ENCODE peak calls at places on chromosomes 4 and X, in seven cellular contexts. W, F, M, V, C, P and Y are unnamed samples.

GRCh38 chrX:70446380-70447350 is 2.0 kb downstream of the DLG3 start:
- DNase-seq in P (no peak), F (no peak), V (no peak), M (no peak), C (no peak), W (no peak), Y (no peak)

GRCh38 chr4:187286536-187286935 is 562.9 kb upstream of the FAT1 start:
- DNase-seq in C (no peak), M (no peak), W (no peak), V (peak; percentile 74), P (no peak), F (no peak), Y (no peak)

GRCh38 chrX:54540289-54540688 is 10.3 kb downstream of the GNL3L start:
- DNase-seq in V (peak; percentile 72), P (no peak), M (no peak), C (peak; percentile 10), F (no peak), W (no peak), Y (no peak)

GRCh38 chrX:131783555-131784338 is 239.4 kb upstream of the STK26 start:
- DNase-seq in F (no peak), M (peak; percentile 26), W (no peak), V (peak; percentile 89), C (no peak), P (peak; percentile 83), Y (peak; percentile 83)

GRCh38 chr4:7792616-7793015 is 147.0 kb downstream of the AFAP1 start:
- DNase-seq in V (no peak), C (peak; percentile 69), F (no peak), P (no peak), M (no peak), W (no peak), Y (peak; percentile 35)

GRCh38 chr4:1543561-1543960 is 137.3 kb upstream of the NKX1-1 start:
- DNase-seq in V (no peak), P (no peak), M (no peak), C (no peak), W (no peak), F (no peak), Y (no peak)

GRCh38 chrX:331772-332495 is 13.3 kb upstream of the GTPBP6 start:
- DNase-seq in F (no peak), V (no peak), P (no peak), W (no peak), C (no peak), M (no peak), Y (no peak)

GRCh38 chrX:153032397-153033118 is 23.7 kb upstream of the PNMA3 start:
- DNase-seq in M (no peak), W (peak; percentile 52), P (peak; percentile 73), C (peak; percentile 56), F (peak; percentile 68), V (peak; percentile 18), Y (peak; percentile 83)

GRCh38 chr4:173490817-173491518 is 39.1 kb downstream of the HAND2 start:
- DNase-seq in F (no peak), P (no peak), V (peak; percentile 67), M (no peak), C (peak; percentile 67), W (no peak), Y (no peak)

GRCh38 chr4:8761824-8762205 is 109.8 kb downstream of the HMX1 start:
- DNase-seq in W (no peak), P (no peak), V (no peak), C (no peak), F (no peak), M (no peak), Y (peak; percentile 73)

GRCh38 chr4:112403072-112403945 is 106.1 kb downstream of the ALPK1 start:
- DNase-seq in C (no peak), V (peak; percentile 24), W (no peak), M (no peak), P (no peak), F (no peak), Y (no peak)

GRCh38 chrX:152635941-152636340 is 1.8 kb upstream of the GABRQ start:
- DNase-seq in F (peak; percentile 33), W (no peak), P (peak; percentile 10), C (peak; percentile 46), M (no peak), V (peak; percentile 50), Y (no peak)

GRCh38 chrX:119853449-119853848 is 686 bp upstream of the UPF3B start:
- DNase-seq in V (no peak), F (peak; percentile 14), P (peak; percentile 12), W (no peak), M (no peak), C (no peak), Y (no peak)

GRCh38 chrX:38138900-38139299 is 81.8 kb downstream of the SRPX start:
- DNase-seq in C (peak; percentile 50), F (no peak), V (no peak), M (no peak), W (no peak), P (no peak), Y (no peak)

GRCh38 chr4:119087121-119087520 is 48.5 kb upstream of the MYOZ2 start:
- DNase-seq in W (no peak), P (no peak), C (peak; percentile 53), M (no peak), V (no peak), F (no peak), Y (no peak)

GRCh38 chr4:124686279-124686678 is 26.3 kb downstream of the ANKRD50 start:
- DNase-seq in W (no peak), C (no peak), F (no peak), V (no peak), P (no peak), M (no peak), Y (no peak)

GRCh38 chrX:129609395-129609794 is 45.4 kb downstream of the APLN start:
- DNase-seq in P (no peak), C (no peak), W (no peak), F (no peak), V (no peak), M (no peak), Y (no peak)

GRCh38 chrX:19787305-19787704 is 100.1 kb downstream of the SH3KBP1 start:
- DNase-seq in W (no peak), P (no peak), M (no peak), V (no peak), C (no peak), F (no peak), Y (no peak)

GRCh38 chr4:128488055-128488705 is 200.6 kb upstream of the PGRMC2 start:
- DNase-seq in V (no peak), P (no peak), F (no peak), M (no peak), W (no peak), C (no peak), Y (no peak)

GRCh38 chr4:104901438-104901837 is 245.2 kb upstream of the TET2 start:
- DNase-seq in W (no peak), C (no peak), M (no peak), P (no peak), V (no peak), F (no peak), Y (no peak)

GRCh38 chr4:2791518-2792395 is 1.1 kb upstream of the SH3BP2 start:
- DNase-seq in P (peak; percentile 29), C (no peak), W (no peak), F (no peak), M (no peak), V (no peak), Y (peak; percentile 71)

GRCh38 chr4:80878218-80878617 is 152.3 kb upstream of the BMP3 start:
- DNase-seq in M (no peak), P (no peak), F (no peak), W (no peak), C (no peak), V (peak; percentile 34), Y (no peak)
- H3K27ac ChIP-seq in M (no peak overlapping the region), P (no peak overlapping the region), F (no peak overlapping the region), W (no peak overlapping the region), C (no peak overlapping the region), V (no peak overlapping the region), Y (no peak overlapping the region)

GRCh38 chr4:139633195-139633594 is 32.4 kb upstream of the MGST2 start:
- DNase-seq in P (no peak), F (no peak), V (no peak), W (no peak), C (no peak), M (no peak), Y (no peak)

GRCh38 chr4:139630991-139631390 is 34.6 kb upstream of the MGST2 start:
- DNase-seq in V (no peak), W (no peak), P (no peak), F (no peak), C (no peak), M (no peak), Y (no peak)

GRCh38 chr4:139635966-139636365 is 29.7 kb upstream of the MGST2 start:
- DNase-seq in M (no peak), C (no peak), V (no peak), W (no peak), F (no peak), P (no peak), Y (no peak)

GRCh38 chr4:139629761-139630160 is 35.9 kb upstream of the MGST2 start:
- DNase-seq in V (no peak), F (no peak), C (no peak), P (no peak), W (no peak), M (no peak), Y (no peak)

DNA sequence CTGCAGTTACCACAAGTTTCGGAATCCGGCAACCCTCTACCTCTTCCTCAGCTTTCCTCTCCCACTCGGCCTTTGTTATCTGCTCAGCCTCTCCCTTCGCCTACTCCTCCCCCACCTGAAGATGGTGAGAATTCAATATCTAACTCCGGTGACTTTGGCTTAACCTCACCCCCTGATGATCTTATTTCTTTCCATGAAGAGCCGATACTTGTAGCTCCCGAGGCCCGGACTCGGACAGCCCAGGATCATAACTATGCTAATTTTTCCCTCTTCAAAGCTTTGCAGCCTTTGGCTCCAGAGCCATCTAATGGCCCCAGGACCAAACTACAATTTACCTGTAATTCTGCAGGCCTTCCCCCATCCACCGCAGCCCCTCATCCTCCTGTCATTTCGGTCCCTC is 32.0 kb upstream of the MGST2 start:
- DNase-seq in F (peak; percentile 18), P (peak; percentile 17), C (peak; percentile 29), W (no peak), V (peak; percentile 20), M (no peak), Y (no peak)
- TF ChIP-seq CTCF in F (peak; percentile 24), P (peak; percentile 29), C (peak; percentile 11), W (no peak), V (peak; percentile 60), M (no peak), Y (peak; percentile 10)

GRCh38 chrX:15761564-15762191 is 23.6 kb downstream of the CA5B start:
- DNase-seq in P (no peak), V (peak; percentile 41), W (no peak), M (no peak), F (peak; percentile 11), C (peak; percentile 20), Y (no peak)
- H3K9me3 ChIP-seq in P (no peaks in the 10 kb centered on the region), V (no peaks in the 10 kb centered on the region), W (no peaks in the 10 kb centered on the region), M (no peaks in the 10 kb centered on the region), F (no peaks in the 10 kb centered on the region), C (no peaks in the 10 kb centered on the region), Y (no peaks in the 10 kb centered on the region)

GRCh38 chr4:4762300-4762699 is 97.2 kb upstream of the MSX1 start:
- DNase-seq in P (no peak), V (no peak), F (no peak), W (no peak), C (no peak), M (no peak), Y (no peak)
- H3K27ac ChIP-seq in P (no peak overlapping the region), V (no peak overlapping the region), F (no peak overlapping the region), W (no peak overlapping the region), C (no peak overlapping the region), M (no peak overlapping the region), Y (no peak overlapping the region)

DNA sequence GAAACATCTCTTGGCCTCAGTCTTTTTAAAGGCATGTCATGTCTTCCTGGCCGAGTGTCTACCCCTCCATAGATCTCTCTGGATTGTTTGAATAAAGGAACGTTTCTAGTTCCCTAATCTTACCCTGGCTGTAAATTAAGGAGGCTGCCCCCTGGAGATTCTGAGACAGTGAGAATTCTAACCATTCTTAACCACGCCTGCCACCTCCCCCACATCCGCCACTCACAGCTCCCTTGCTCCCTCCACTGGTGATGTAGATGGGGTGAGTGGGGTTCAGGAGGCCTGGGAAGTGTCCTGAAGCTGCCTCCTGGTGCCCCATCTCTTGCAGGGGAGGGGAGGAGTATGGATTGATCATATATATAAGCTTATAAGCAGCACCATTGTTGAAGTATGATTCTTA is 48.0 kb upstream of the TRIM2 start:
- DNase-seq in V (no peak), W (peak; percentile 3), M (no peak), P (no peak), C (no peak), F (no peak), Y (no peak)
- TF ChIP-seq CTCF in V (no peak), W (peak; percentile 45), M (no peak), P (no peak), C (no peak), F (no peak), Y (no peak)